ENCODE peak calls at places on chromosome 13, in five cellular contexts. B is EL, P is neural progenitor cell, F is nucleus accumbens, L is heart right ventricle. D is an unnamed sample.

GRCh38 chr13:84542348-84542747 is 660.1 kb upstream of the SLITRK1 start:
- DNase-seq in L (no peak), B (no peak), P (no peak), F (no peak), D (no peak)

GRCh38 chr13:59398127-59398526 is 765.6 kb downstream of the DIAPH3 start:
- DNase-seq in F (no peak), P (no peak), B (no peak), L (peak), D (no peak)

GRCh38 chr13:27851049-27851448 is 58.8 kb downstream of the GSX1 start:
- DNase-seq in B (no peak), P (no peak), F (no peak), L (no peak), D (no peak)

GRCh38 chr13:94928127-94928526 is 215.8 kb upstream of the SOX21 start:
- DNase-seq in F (no peak), B (no peak), L (no peak), P (no peak), D (no peak)

GRCh38 chr13:28531956-28532225 is 37.0 kb upstream of the FLT1 start:
- DNase-seq in F (no peak), L (no peak), B (no peak), P (no peak), D (no peak)

GRCh38 chr13:99572921-99573320 is 71.6 kb downstream of the TM9SF2 start:
- DNase-seq in B (no peak), P (no peak), L (no peak), F (no peak), D (no peak)

GRCh38 chr13:105340061-105340606 is 1195.3 kb downstream of the EFNB2 start:
- DNase-seq in B (no peak), P (no peak), F (no peak), L (no peak), D (no peak)

GRCh38 chr13:46334423-46334822 is 52.6 kb downstream of the RUBCNL start:
- DNase-seq in P (no peak), L (no peak), B (no peak), F (no peak), D (no peak)

GRCh38 chr13:50387124-50387581 is 371.9 kb downstream of the KCNRG start:
- DNase-seq in P (peak), F (no peak), L (peak), B (no peak), D (peak)

GRCh38 chr13:76823969-76824368 is 62.2 kb downstream of the KCTD12 start:
- DNase-seq in F (no peak), P (peak), B (no peak), L (no peak), D (no peak)

GRCh38 chr13:27079421-27079958 is 92.1 kb downstream of the USP12 start:
- DNase-seq in F (no peak), B (peak), L (no peak), P (peak), D (no peak)

GRCh38 chr13:109684836-109685602 is 101.4 kb downstream of the IRS2 start:
- DNase-seq in F (no peak), L (peak), P (no peak), B (no peak), D (no peak)

GRCh38 chr13:98206946-98207345 is 29.9 kb upstream of the RNF113B start:
- DNase-seq in L (no peak), B (peak), P (no peak), F (no peak), D (no peak)

GRCh38 chr13:76879211-76879875 is 6.9 kb downstream of the KCTD12 start:
- DNase-seq in F (no peak), P (no peak), L (peak), B (peak), D (peak)

GRCh38 chr13:26919311-26919710 is 158.7 kb upstream of the GPR12 start:
- DNase-seq in B (peak), L (no peak), F (no peak), P (no peak), D (no peak)

GRCh38 chr13:26502826-26503225 is 54.7 kb upstream of the WASF3 start:
- DNase-seq in F (no peak), P (peak), L (no peak), B (peak), D (peak)

GRCh38 chr13:52446265-52446664 is 4.2 kb downstream of the VPS36 start:
- DNase-seq in F (no peak), L (no peak), P (no peak), B (no peak), D (no peak)

GRCh38 chr13:77265336-77265735 is 61.6 kb downstream of the MYCBP2 start:
- DNase-seq in L (no peak), P (no peak), B (no peak), F (no peak), D (no peak)

GRCh38 chr13:21014666-21015170 is 46.7 kb downstream of the LATS2 start:
- DNase-seq in B (peak), L (peak), P (no peak), F (no peak), D (no peak)

GRCh38 chr13:24176351-24177101 is 16.0 kb downstream of the SPATA13 start:
- DNase-seq in L (no peak), P (no peak), B (no peak), F (no peak), D (no peak)

GRCh38 chr13:98198683-98199082 is 21.6 kb upstream of the RNF113B start:
- DNase-seq in P (no peak), B (no peak), F (no peak), L (no peak), D (no peak)

GRCh38 chr13:101520672-101521071 is 68.2 kb downstream of the ITGBL1 start:
- DNase-seq in P (peak), F (no peak), L (no peak), B (peak), D (peak)

GRCh38 chr13:43132911-43133310 is 109.5 kb downstream of the DNAJC15 start:
- DNase-seq in F (no peak), L (no peak), P (peak), B (no peak), D (no peak)

GRCh38 chr13:44676534-44676933 is 100.4 kb upstream of the TSC22D1 start:
- DNase-seq in B (no peak), P (no peak), L (no peak), F (no peak), D (no peak)

GRCh38 chr13:79194272-79194671 is 211.8 kb downstream of the RBM26 start:
- DNase-seq in L (no peak), B (no peak), F (no peak), P (no peak), D (peak)